ENCODE peak calls at places on chromosome 2, in five cellular contexts. One of them, this sample, is unnamed.

GRCh38 chr2:134258684-134259408 is 5.0 kb downstream of the MGAT5 start:
- DNase-seq in mesenchymal stem cell: no peak
- DNase-seq in HCT116: no peak
- DNase-seq in mucosa of descending colon: no peak
- DNase-seq in left ventricle myocardium inferior: peak
- DNase-seq in this sample: no peak

GRCh38 chr2:237752761-237753165 is 45.8 kb upstream of the RBM44 start:
- DNase-seq in mesenchymal stem cell: no peak
- DNase-seq in HCT116: no peak
- DNase-seq in mucosa of descending colon: no peak
- DNase-seq in left ventricle myocardium inferior: no peak
- DNase-seq in this sample: no peak

GRCh38 chr2:42959148-42959992 is 167.0 kb upstream of the HAAO start:
- DNase-seq in mesenchymal stem cell: no peak
- DNase-seq in HCT116: no peak
- DNase-seq in mucosa of descending colon: no peak
- DNase-seq in left ventricle myocardium inferior: peak
- DNase-seq in this sample: no peak

GRCh38 chr2:84497285-84497684 is 19.0 kb upstream of the DNAH6 start:
- DNase-seq in mesenchymal stem cell: no peak
- DNase-seq in HCT116: no peak
- DNase-seq in mucosa of descending colon: no peak
- DNase-seq in left ventricle myocardium inferior: no peak
- DNase-seq in this sample: no peak

GRCh38 chr2:170012773-170013172 is 165.2 kb upstream of the MYO3B start:
- DNase-seq in mesenchymal stem cell: no peak
- DNase-seq in HCT116: no peak
- DNase-seq in mucosa of descending colon: no peak
- DNase-seq in left ventricle myocardium inferior: no peak
- DNase-seq in this sample: no peak

GRCh38 chr2:133802366-133802765 is 234.1 kb upstream of the NCKAP5 start:
- DNase-seq in mesenchymal stem cell: no peak
- DNase-seq in HCT116: no peak
- DNase-seq in mucosa of descending colon: no peak
- DNase-seq in left ventricle myocardium inferior: no peak
- DNase-seq in this sample: no peak

GRCh38 chr2:25257931-25258771 is 83.6 kb downstream of the DNMT3A start:
- DNase-seq in mesenchymal stem cell: no peak
- DNase-seq in HCT116: no peak
- DNase-seq in mucosa of descending colon: no peak
- DNase-seq in left ventricle myocardium inferior: no peak
- DNase-seq in this sample: no peak

GRCh38 chr2:88885679-88886402 is 194.4 kb downstream of the RPIA start:
- DNase-seq in mesenchymal stem cell: no peak
- DNase-seq in HCT116: no peak
- DNase-seq in mucosa of descending colon: no peak
- DNase-seq in left ventricle myocardium inferior: no peak
- DNase-seq in this sample: no peak

GRCh38 chr2:38293152-38293865 is 83.8 kb downstream of the ATL2 start:
- DNase-seq in mesenchymal stem cell: no peak
- DNase-seq in HCT116: no peak
- DNase-seq in mucosa of descending colon: no peak
- DNase-seq in left ventricle myocardium inferior: no peak
- DNase-seq in this sample: no peak

GRCh38 chr2:234204480-234204879 is 154.0 kb downstream of the SPP2 start:
- DNase-seq in mesenchymal stem cell: no peak
- DNase-seq in HCT116: no peak
- DNase-seq in mucosa of descending colon: no peak
- DNase-seq in left ventricle myocardium inferior: no peak
- DNase-seq in this sample: no peak

GRCh38 chr2:68627615-68628014 is 15.8 kb upstream of the PROKR1 start:
- DNase-seq in mesenchymal stem cell: no peak
- DNase-seq in HCT116: no peak
- DNase-seq in mucosa of descending colon: no peak
- DNase-seq in left ventricle myocardium inferior: no peak
- DNase-seq in this sample: no peak

GRCh38 chr2:142857247-142858154 is 20.0 kb upstream of the KYNU start:
- DNase-seq in mesenchymal stem cell: peak
- DNase-seq in HCT116: no peak
- DNase-seq in mucosa of descending colon: no peak
- DNase-seq in left ventricle myocardium inferior: no peak
- DNase-seq in this sample: no peak

GRCh38 chr2:50649626-50650397 is 382.1 kb downstream of the NRXN1 start:
- DNase-seq in mesenchymal stem cell: peak
- DNase-seq in HCT116: no peak
- DNase-seq in mucosa of descending colon: no peak
- DNase-seq in left ventricle myocardium inferior: no peak
- DNase-seq in this sample: no peak

GRCh38 chr2:160371251-160372009 is 122.2 kb downstream of the RBMS1 start:
- DNase-seq in mesenchymal stem cell: no peak
- DNase-seq in HCT116: no peak
- DNase-seq in mucosa of descending colon: no peak
- DNase-seq in left ventricle myocardium inferior: peak
- DNase-seq in this sample: no peak

GRCh38 chr2:68925298-68925885 is 27.3 kb downstream of the GKN2 start:
- DNase-seq in mesenchymal stem cell: peak
- DNase-seq in HCT116: peak
- DNase-seq in mucosa of descending colon: no peak
- DNase-seq in left ventricle myocardium inferior: no peak
- DNase-seq in this sample: no peak

GRCh38 chr2:134539946-134540345 is 178.9 kb downstream of the TMEM163 start:
- DNase-seq in mesenchymal stem cell: no peak
- DNase-seq in HCT116: no peak
- DNase-seq in mucosa of descending colon: no peak
- DNase-seq in left ventricle myocardium inferior: no peak
- DNase-seq in this sample: no peak

DNA sequence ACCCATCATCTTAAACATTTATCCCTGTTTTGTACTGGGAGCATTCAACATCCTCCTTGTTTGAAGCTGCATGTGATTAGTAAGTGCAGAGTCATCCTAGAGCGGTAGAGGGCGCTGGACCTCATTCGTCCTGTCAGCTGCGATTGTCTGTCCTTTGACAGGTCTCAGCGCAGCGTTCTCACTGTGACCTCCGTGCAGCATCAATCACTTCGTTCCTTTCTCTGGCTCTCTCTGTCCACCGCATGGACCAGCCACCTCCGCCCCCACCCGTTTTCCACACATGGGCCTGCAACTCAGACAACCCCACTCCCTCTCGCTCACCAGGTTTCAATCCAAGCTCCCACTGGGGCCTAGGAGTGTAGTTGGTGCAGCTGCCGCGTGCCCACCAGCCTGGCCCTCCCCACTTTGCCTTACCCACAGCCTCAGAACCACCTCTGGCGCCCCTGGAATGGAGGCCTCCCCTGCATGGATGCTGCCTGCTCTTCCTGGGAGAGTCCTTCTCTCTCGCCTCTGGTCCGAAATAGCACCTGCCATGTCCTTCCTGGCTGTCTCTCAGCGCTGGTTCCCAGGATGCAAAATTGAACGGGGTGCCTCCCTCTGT is 90.5 kb downstream of the NDUFA10 start:
- DNase-seq in mesenchymal stem cell: peak
- DNase-seq in HCT116: peak
- DNase-seq in mucosa of descending colon: peak
- DNase-seq in left ventricle myocardium inferior: peak
- DNase-seq in this sample: no peak
- H3K4me3 ChIP-seq in mesenchymal stem cell: no peak
- H3K4me3 ChIP-seq in HCT116: no peak
- H3K4me3 ChIP-seq in mucosa of descending colon: no peak
- H3K4me3 ChIP-seq in left ventricle myocardium inferior: no peak
- H3K4me3 ChIP-seq in this sample: no peak

GRCh38 chr2:114659895-114660294 is 217.5 kb downstream of the DPP10 start:
- DNase-seq in mesenchymal stem cell: no peak
- DNase-seq in HCT116: no peak
- DNase-seq in mucosa of descending colon: no peak
- DNase-seq in left ventricle myocardium inferior: no peak
- DNase-seq in this sample: no peak

DNA sequence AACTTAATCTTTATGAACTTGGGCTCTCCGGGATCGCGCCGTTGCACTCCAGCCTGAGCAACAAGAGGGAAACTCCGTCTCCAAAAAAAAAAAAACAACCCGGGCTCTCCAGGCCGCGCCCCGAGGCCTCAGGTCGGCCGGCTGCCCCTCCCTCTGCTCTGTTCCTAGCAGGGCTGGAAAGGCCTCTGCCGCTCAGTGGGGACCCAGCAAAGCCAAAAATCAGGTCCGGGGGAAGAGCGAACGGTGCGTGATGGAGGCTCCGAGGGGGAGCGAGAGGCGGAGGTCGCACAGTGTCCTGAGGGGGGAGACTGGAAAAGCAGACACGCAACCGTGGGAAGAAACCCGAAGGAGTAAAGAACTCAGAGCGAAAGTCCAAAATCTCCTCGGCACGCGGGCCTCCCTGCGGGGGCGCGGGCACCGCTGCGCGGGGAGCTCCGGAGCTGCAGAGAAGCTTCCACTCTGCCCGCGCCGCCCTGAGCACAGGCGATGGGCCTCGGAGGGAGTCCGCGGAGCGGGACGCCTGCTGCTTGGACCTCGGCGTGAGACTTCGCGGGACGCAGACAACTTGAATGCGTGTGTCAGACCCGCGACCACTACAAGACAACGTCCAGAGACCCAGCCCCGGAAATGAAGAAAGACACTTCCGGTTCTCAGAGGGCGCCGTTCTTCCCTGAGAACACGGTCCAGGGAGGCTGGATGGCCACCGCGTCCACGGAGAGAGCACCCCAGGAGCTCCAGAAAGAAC is 219.7 kb downstream of the DPP10 start:
- DNase-seq in mesenchymal stem cell: no peak
- DNase-seq in HCT116: no peak
- DNase-seq in mucosa of descending colon: peak
- DNase-seq in left ventricle myocardium inferior: peak
- DNase-seq in this sample: no peak
- H3K4me3 ChIP-seq in mesenchymal stem cell: no peak
- H3K4me3 ChIP-seq in HCT116: no peak
- H3K4me3 ChIP-seq in mucosa of descending colon: no peak
- H3K4me3 ChIP-seq in left ventricle myocardium inferior: peak
- H3K4me3 ChIP-seq in this sample: no peak

DNA sequence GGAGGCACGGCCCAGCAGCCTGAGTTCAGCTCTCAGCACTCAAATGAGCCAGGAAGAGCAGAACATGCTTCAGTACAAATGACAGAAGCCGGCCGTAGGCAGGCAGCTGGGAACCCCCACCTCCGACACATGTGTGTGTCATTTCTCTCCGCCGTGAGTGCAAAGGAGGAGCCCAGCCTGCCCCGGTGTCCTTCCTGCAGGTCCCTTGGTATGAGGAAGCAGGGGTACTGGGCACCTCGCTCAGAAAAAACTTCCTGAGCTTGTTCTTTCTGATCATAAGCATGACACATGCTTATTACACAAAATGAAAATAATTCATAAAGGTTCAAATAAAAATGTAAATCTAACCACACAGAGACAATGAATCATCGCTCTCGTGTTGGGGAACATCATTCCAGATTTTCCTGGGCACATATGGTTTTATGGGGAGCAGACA is 35.3 kb downstream of the KCNF1 start:
- DNase-seq in mesenchymal stem cell: peak
- DNase-seq in HCT116: no peak
- DNase-seq in mucosa of descending colon: no peak
- DNase-seq in left ventricle myocardium inferior: no peak
- DNase-seq in this sample: no peak
- H3K4me3 ChIP-seq in mesenchymal stem cell: no peak
- H3K4me3 ChIP-seq in HCT116: no peak
- H3K4me3 ChIP-seq in mucosa of descending colon: no peak
- H3K4me3 ChIP-seq in left ventricle myocardium inferior: no peak
- H3K4me3 ChIP-seq in this sample: no peak

DNA sequence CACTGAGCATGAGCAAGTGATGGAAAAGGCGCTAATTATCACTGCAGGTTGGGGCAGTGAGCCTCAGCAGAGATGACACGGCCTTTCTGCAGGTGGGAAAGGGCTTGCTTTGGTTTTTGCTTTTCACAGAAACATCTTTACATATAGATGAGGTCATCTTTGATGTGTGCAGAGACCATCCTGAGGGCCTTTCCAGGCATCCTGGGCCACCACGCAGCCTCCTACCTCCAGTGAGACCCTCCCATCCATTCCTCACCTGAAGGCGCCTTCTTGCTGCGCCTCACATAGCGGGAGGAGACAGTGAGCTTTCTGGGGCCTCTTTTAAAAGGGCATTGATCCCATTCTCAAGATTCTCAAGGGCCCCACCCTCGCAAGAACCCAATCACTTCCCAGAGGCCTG is 235.3 kb upstream of the RAB6C start:
- DNase-seq in mesenchymal stem cell: no peak
- DNase-seq in HCT116: no peak
- DNase-seq in mucosa of descending colon: no peak
- DNase-seq in left ventricle myocardium inferior: no peak
- DNase-seq in this sample: no peak
- H3K4me3 ChIP-seq in mesenchymal stem cell: no peak
- H3K4me3 ChIP-seq in HCT116: no peak
- H3K4me3 ChIP-seq in mucosa of descending colon: no peak
- H3K4me3 ChIP-seq in left ventricle myocardium inferior: no peak
- H3K4me3 ChIP-seq in this sample: no peak

GRCh38 chr2:47309952-47310800 is 92.8 kb upstream of the MSH2 start:
- DNase-seq in mesenchymal stem cell: peak
- DNase-seq in HCT116: no peak
- DNase-seq in mucosa of descending colon: peak
- DNase-seq in left ventricle myocardium inferior: no peak
- DNase-seq in this sample: no peak
- H3K4me3 ChIP-seq in mesenchymal stem cell: no peak
- H3K4me3 ChIP-seq in HCT116: no peak
- H3K4me3 ChIP-seq in mucosa of descending colon: no peak
- H3K4me3 ChIP-seq in left ventricle myocardium inferior: no peak
- H3K4me3 ChIP-seq in this sample: no peak